ENCODE peak calls at places on chromosomes 3 and 15, in six cellular contexts. One of them, this sample, is unnamed. For H3K4me1, the result is how much of the 10 kb centered on the place peaks cover.

GRCh38 chr3:23202203-23202920 is 765 bp upstream of the UBE2E2 start:
- DNase-seq in upper lobe of left lung: peak
- DNase-seq in spleen: no peak
- DNase-seq in stomach: peak
- DNase-seq in sigmoid colon: no peak
- DNase-seq in endothelial cell of umbilical vein: peak
- DNase-seq in this sample: peak

GRCh38 chr3:181851063-181851462 is 139.3 kb downstream of the SOX2 start:
- DNase-seq in upper lobe of left lung: no peak
- DNase-seq in spleen: no peak
- DNase-seq in stomach: no peak
- DNase-seq in sigmoid colon: no peak
- DNase-seq in endothelial cell of umbilical vein: no peak
- DNase-seq in this sample: no peak

GRCh38 chr15:31212956-31213694 is 111.6 kb upstream of the TRPM1 start:
- DNase-seq in upper lobe of left lung: no peak
- DNase-seq in spleen: no peak
- DNase-seq in stomach: no peak
- DNase-seq in sigmoid colon: no peak
- DNase-seq in endothelial cell of umbilical vein: no peak
- DNase-seq in this sample: peak

GRCh38 chr3:136109499-136109898 is 86.6 kb downstream of the MSL2 start:
- DNase-seq in upper lobe of left lung: no peak
- DNase-seq in spleen: no peak
- DNase-seq in stomach: no peak
- DNase-seq in sigmoid colon: no peak
- DNase-seq in endothelial cell of umbilical vein: no peak
- DNase-seq in this sample: no peak

GRCh38 chr3:155356594-155357370 is 63.3 kb upstream of the STRIT1 start:
- DNase-seq in upper lobe of left lung: no peak
- DNase-seq in spleen: no peak
- DNase-seq in stomach: no peak
- DNase-seq in sigmoid colon: no peak
- DNase-seq in endothelial cell of umbilical vein: no peak
- DNase-seq in this sample: no peak

GRCh38 chr3:195048059-195048905 is 222.7 kb downstream of the XXYLT1 start:
- DNase-seq in upper lobe of left lung: no peak
- DNase-seq in spleen: no peak
- DNase-seq in stomach: no peak
- DNase-seq in sigmoid colon: peak
- DNase-seq in endothelial cell of umbilical vein: no peak
- DNase-seq in this sample: no peak

GRCh38 chr15:78098131-78098755 is 5.9 kb downstream of the SH2D7 start:
- DNase-seq in upper lobe of left lung: no peak
- DNase-seq in spleen: peak
- DNase-seq in stomach: no peak
- DNase-seq in sigmoid colon: peak
- DNase-seq in endothelial cell of umbilical vein: no peak
- DNase-seq in this sample: no peak

GRCh38 chr15:31085359-31085758 is 16.2 kb downstream of the TRPM1 start:
- DNase-seq in upper lobe of left lung: no peak
- DNase-seq in spleen: no peak
- DNase-seq in stomach: no peak
- DNase-seq in sigmoid colon: no peak
- DNase-seq in endothelial cell of umbilical vein: no peak
- DNase-seq in this sample: no peak

GRCh38 chr3:192068464-192069254 is 607.7 kb downstream of the PYDC2 start:
- DNase-seq in upper lobe of left lung: no peak
- DNase-seq in spleen: no peak
- DNase-seq in stomach: no peak
- DNase-seq in sigmoid colon: no peak
- DNase-seq in endothelial cell of umbilical vein: no peak
- DNase-seq in this sample: no peak

GRCh38 chr3:15051531-15051930 is 13.6 kb downstream of the MRPS25 start:
- DNase-seq in upper lobe of left lung: no peak
- DNase-seq in spleen: peak
- DNase-seq in stomach: peak
- DNase-seq in sigmoid colon: no peak
- DNase-seq in endothelial cell of umbilical vein: peak
- DNase-seq in this sample: no peak

GRCh38 chr15:47756872-47757271 is 39.6 kb downstream of the SEMA6D start:
- DNase-seq in upper lobe of left lung: no peak
- DNase-seq in spleen: no peak
- DNase-seq in stomach: no peak
- DNase-seq in sigmoid colon: no peak
- DNase-seq in endothelial cell of umbilical vein: peak
- DNase-seq in this sample: no peak

GRCh38 chr3:167876603-167877325 is 141.2 kb downstream of the SERPINI1 start:
- DNase-seq in upper lobe of left lung: no peak
- DNase-seq in spleen: no peak
- DNase-seq in stomach: no peak
- DNase-seq in sigmoid colon: no peak
- DNase-seq in endothelial cell of umbilical vein: no peak
- DNase-seq in this sample: no peak

GRCh38 chr3:133572158-133573053 is 1.1 kb upstream of the CDV3 start:
- DNase-seq in upper lobe of left lung: no peak
- DNase-seq in spleen: peak
- DNase-seq in stomach: no peak
- DNase-seq in sigmoid colon: no peak
- DNase-seq in endothelial cell of umbilical vein: no peak
- DNase-seq in this sample: no peak

GRCh38 chr3:160885791-160886286 is 129.8 kb downstream of the PPM1L start:
- DNase-seq in upper lobe of left lung: peak
- DNase-seq in spleen: no peak
- DNase-seq in stomach: peak
- DNase-seq in sigmoid colon: peak
- DNase-seq in endothelial cell of umbilical vein: peak
- DNase-seq in this sample: no peak

GRCh38 chr15:91853501-91853967 is at the start of gene SLCO3A1:
- DNase-seq in upper lobe of left lung: peak
- DNase-seq in spleen: no peak
- DNase-seq in stomach: peak
- DNase-seq in sigmoid colon: peak
- DNase-seq in endothelial cell of umbilical vein: peak
- DNase-seq in this sample: peak

GRCh38 chr15:69976366-69976994 is 121.2 kb downstream of the TLE3 start:
- DNase-seq in upper lobe of left lung: no peak
- DNase-seq in spleen: no peak
- DNase-seq in stomach: no peak
- DNase-seq in sigmoid colon: no peak
- DNase-seq in endothelial cell of umbilical vein: peak
- DNase-seq in this sample: peak

GRCh38 chr3:10774129-10774670 is 41.8 kb upstream of the SLC6A11 start:
- DNase-seq in upper lobe of left lung: no peak
- DNase-seq in spleen: no peak
- DNase-seq in stomach: no peak
- DNase-seq in sigmoid colon: no peak
- DNase-seq in endothelial cell of umbilical vein: no peak
- DNase-seq in this sample: no peak

GRCh38 chr15:92323480-92323879 is 70.2 kb upstream of the ST8SIA2 start:
- DNase-seq in upper lobe of left lung: no peak
- DNase-seq in spleen: no peak
- DNase-seq in stomach: no peak
- DNase-seq in sigmoid colon: no peak
- DNase-seq in endothelial cell of umbilical vein: no peak
- DNase-seq in this sample: no peak

GRCh38 chr15:77063249-77063648 is 7.7 kb downstream of the TSPAN3 start:
- DNase-seq in upper lobe of left lung: no peak
- DNase-seq in spleen: no peak
- DNase-seq in stomach: no peak
- DNase-seq in sigmoid colon: no peak
- DNase-seq in endothelial cell of umbilical vein: no peak
- DNase-seq in this sample: no peak
- H3K4me1 ChIP-seq in upper lobe of left lung: half or more
- H3K4me1 ChIP-seq in spleen: under half
- H3K4me1 ChIP-seq in stomach: under half
- H3K4me1 ChIP-seq in sigmoid colon: half or more
- H3K4me1 ChIP-seq in endothelial cell of umbilical vein: under half
- H3K4me1 ChIP-seq in this sample: under half

DNA sequence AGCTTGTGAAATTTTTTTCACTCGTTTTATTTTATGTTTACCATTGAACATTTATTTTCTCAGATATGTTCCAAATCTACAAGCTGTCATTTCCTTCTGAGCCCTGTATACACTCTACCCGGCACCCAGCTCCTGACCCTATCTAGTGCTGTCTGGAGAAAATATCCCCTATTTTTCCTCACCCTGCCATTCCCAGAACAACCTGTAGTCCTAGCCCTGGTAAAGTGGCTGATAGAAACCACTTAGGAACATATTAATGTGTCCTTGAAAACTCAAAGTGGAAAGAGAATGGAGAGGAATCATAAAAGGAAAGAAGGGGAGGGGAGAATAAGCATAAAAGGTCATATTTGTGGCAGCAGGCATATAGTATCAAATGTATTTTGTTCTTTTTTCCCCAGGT is 8.2 kb upstream of the TIMMDC1 start:
- DNase-seq in upper lobe of left lung: no peak
- DNase-seq in spleen: no peak
- DNase-seq in stomach: no peak
- DNase-seq in sigmoid colon: no peak
- DNase-seq in endothelial cell of umbilical vein: no peak
- DNase-seq in this sample: no peak
- TF ChIP-seq CTCF in upper lobe of left lung: no peak
- TF ChIP-seq CTCF in spleen: no peak
- TF ChIP-seq CTCF in stomach: no peak
- TF ChIP-seq CTCF in sigmoid colon: no peak
- TF ChIP-seq CTCF in endothelial cell of umbilical vein: no peak
- TF ChIP-seq CTCF in this sample: no peak

GRCh38 chr3:100027321-100027720 is 87.0 kb downstream of the FILIP1L start:
- DNase-seq in upper lobe of left lung: no peak
- DNase-seq in spleen: no peak
- DNase-seq in stomach: no peak
- DNase-seq in sigmoid colon: no peak
- DNase-seq in endothelial cell of umbilical vein: no peak
- DNase-seq in this sample: no peak

GRCh38 chr3:100029689-100030088 is 84.6 kb downstream of the FILIP1L start:
- DNase-seq in upper lobe of left lung: no peak
- DNase-seq in spleen: no peak
- DNase-seq in stomach: no peak
- DNase-seq in sigmoid colon: no peak
- DNase-seq in endothelial cell of umbilical vein: no peak
- DNase-seq in this sample: no peak

GRCh38 chr3:100030914-100031313 is 83.4 kb downstream of the FILIP1L start:
- DNase-seq in upper lobe of left lung: no peak
- DNase-seq in spleen: no peak
- DNase-seq in stomach: no peak
- DNase-seq in sigmoid colon: no peak
- DNase-seq in endothelial cell of umbilical vein: no peak
- DNase-seq in this sample: no peak

GRCh38 chr3:100030346-100030745 is 84.0 kb downstream of the FILIP1L start:
- DNase-seq in upper lobe of left lung: no peak
- DNase-seq in spleen: no peak
- DNase-seq in stomach: no peak
- DNase-seq in sigmoid colon: no peak
- DNase-seq in endothelial cell of umbilical vein: no peak
- DNase-seq in this sample: no peak

DNA sequence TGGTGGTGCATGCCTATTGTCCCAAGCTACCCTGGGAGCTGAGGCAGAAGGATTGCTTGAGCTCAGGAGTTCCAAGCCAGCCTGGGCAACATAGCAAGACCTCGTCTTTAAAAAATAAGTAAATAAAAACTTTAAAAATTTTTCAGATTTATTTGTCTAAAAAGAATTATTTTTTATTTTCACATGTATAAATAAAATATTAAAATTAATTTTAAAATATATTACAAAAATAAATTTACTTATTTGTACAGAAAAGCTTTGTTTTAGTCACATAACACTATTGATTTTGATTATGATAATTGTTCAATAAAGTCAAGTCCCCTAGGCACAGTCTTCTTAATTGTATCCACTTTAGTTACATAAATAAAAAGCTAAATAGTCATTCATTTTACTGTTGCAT is 85.2 kb downstream of the FILIP1L start:
- DNase-seq in upper lobe of left lung: no peak
- DNase-seq in spleen: no peak
- DNase-seq in stomach: no peak
- DNase-seq in sigmoid colon: no peak
- DNase-seq in endothelial cell of umbilical vein: no peak
- DNase-seq in this sample: no peak
- TF ChIP-seq POLR2AphosphoS5 in upper lobe of left lung: no peak
- TF ChIP-seq POLR2AphosphoS5 in spleen: no peak
- TF ChIP-seq POLR2AphosphoS5 in stomach: no peak
- TF ChIP-seq POLR2AphosphoS5 in sigmoid colon: no peak
- TF ChIP-seq POLR2AphosphoS5 in endothelial cell of umbilical vein: no peak
- TF ChIP-seq POLR2AphosphoS5 in this sample: no peak

GRCh38 chr3:189278211-189278610 is 106.4 kb downstream of the TPRG1 start:
- DNase-seq in upper lobe of left lung: no peak
- DNase-seq in spleen: no peak
- DNase-seq in stomach: no peak
- DNase-seq in sigmoid colon: no peak
- DNase-seq in endothelial cell of umbilical vein: no peak
- DNase-seq in this sample: no peak
- H3K4me1 ChIP-seq in upper lobe of left lung: under half
- H3K4me1 ChIP-seq in spleen: under half
- H3K4me1 ChIP-seq in stomach: under half
- H3K4me1 ChIP-seq in sigmoid colon: under half
- H3K4me1 ChIP-seq in endothelial cell of umbilical vein: under half
- H3K4me1 ChIP-seq in this sample: under half

GRCh38 chr3:12495749-12496452 is 11.6 kb downstream of the TSEN2 start:
- DNase-seq in upper lobe of left lung: no peak
- DNase-seq in spleen: no peak
- DNase-seq in stomach: no peak
- DNase-seq in sigmoid colon: no peak
- DNase-seq in endothelial cell of umbilical vein: no peak
- DNase-seq in this sample: no peak
- TF ChIP-seq CTCF in upper lobe of left lung: no peak
- TF ChIP-seq CTCF in spleen: no peak
- TF ChIP-seq CTCF in stomach: no peak
- TF ChIP-seq CTCF in sigmoid colon: no peak
- TF ChIP-seq CTCF in endothelial cell of umbilical vein: no peak
- TF ChIP-seq CTCF in this sample: no peak

GRCh38 chr3:98529856-98530459 is 1.8 kb upstream of the GPR15 start:
- DNase-seq in upper lobe of left lung: no peak
- DNase-seq in spleen: no peak
- DNase-seq in stomach: no peak
- DNase-seq in sigmoid colon: no peak
- DNase-seq in endothelial cell of umbilical vein: no peak
- DNase-seq in this sample: no peak
- TF ChIP-seq POLR2AphosphoS5 in upper lobe of left lung: no peak
- TF ChIP-seq POLR2AphosphoS5 in spleen: no peak
- TF ChIP-seq POLR2AphosphoS5 in stomach: no peak
- TF ChIP-seq POLR2AphosphoS5 in sigmoid colon: no peak
- TF ChIP-seq POLR2AphosphoS5 in endothelial cell of umbilical vein: no peak
- TF ChIP-seq POLR2AphosphoS5 in this sample: no peak

This sample was measured in prostate gland.